ENCODE peak calls at places on chromosomes 4 and X, in seven cellular contexts. I, R, H, K, Y, M and X are unnamed samples.

GRCh38 chrX:114798902-114799301 is 215.0 kb downstream of the HTR2C start:
- DNase-seq in I (no peak), R (peak), H (no peak), K (peak), Y (no peak), M (no peak), X (peak)

GRCh38 chrX:130330706-130331105 is 9.0 kb upstream of the SLC25A14 start:
- DNase-seq in I (no peak), R (peak), H (no peak), K (no peak), Y (no peak), M (no peak), X (peak)

GRCh38 chr4:71187399-71188196 is 151.2 kb upstream of the SLC4A4 start:
- DNase-seq in I (no peak), R (peak), H (no peak), K (no peak), Y (no peak), M (no peak), X (peak)

GRCh38 chrX:131802836-131803626 is 220.1 kb upstream of the STK26 start:
- DNase-seq in I (peak), R (no peak), H (no peak), K (no peak), Y (no peak), M (no peak), X (no peak)

GRCh38 chr4:150771374-150771773 is 189.4 kb downstream of the MAB21L2 start:
- DNase-seq in I (no peak), R (no peak), H (no peak), K (no peak), Y (no peak), M (no peak), X (no peak)

GRCh38 chrX:9865804-9866471 is 79.7 kb downstream of the SHROOM2 start:
- DNase-seq in I (no peak), R (peak), H (no peak), K (no peak), Y (no peak), M (no peak), X (no peak)

GRCh38 chrX:20571611-20572010 is 304.9 kb upstream of the RPS6KA3 start:
- DNase-seq in I (no peak), R (no peak), H (no peak), K (no peak), Y (no peak), M (no peak), X (no peak)

GRCh38 chrX:130114141-130114561 is 3.9 kb upstream of the ELF4 start:
- DNase-seq in I (no peak), R (peak), H (no peak), K (no peak), Y (no peak), M (no peak), X (no peak)

GRCh38 chrX:129957241-129958099 is 25.0 kb upstream of the BCORL1 start:
- DNase-seq in I (peak), R (no peak), H (no peak), K (no peak), Y (peak), M (peak), X (peak)

GRCh38 chr4:37653601-37654000 is 32.6 kb downstream of the RELL1 start:
- DNase-seq in I (no peak), R (peak), H (no peak), K (no peak), Y (no peak), M (no peak), X (no peak)

GRCh38 chrX:129516402-129516801 is 6.9 kb downstream of the SMARCA1 start:
- DNase-seq in I (no peak), R (no peak), H (no peak), K (no peak), Y (no peak), M (no peak), X (no peak)

GRCh38 chr4:82447886-82448285 is 17.5 kb downstream of the ENOPH1 start:
- DNase-seq in I (no peak), R (no peak), H (no peak), K (no peak), Y (no peak), M (no peak), X (no peak)

GRCh38 chrX:75156537-75156945 is 458 bp upstream of the ABCB7 start:
- DNase-seq in I (no peak), R (no peak), H (no peak), K (no peak), Y (no peak), M (no peak), X (peak)

GRCh38 chr4:124097447-124097846 is 615.1 kb downstream of the ANKRD50 start:
- DNase-seq in I (no peak), R (no peak), H (no peak), K (no peak), Y (no peak), M (no peak), X (peak)

GRCh38 chrX:72127332-72127731 is 4.4 kb downstream of the RTL5 start:
- DNase-seq in I (no peak), R (no peak), H (no peak), K (no peak), Y (no peak), M (no peak), X (no peak)

GRCh38 chr4:6901669-6902317 is 7.8 kb upstream of the TBC1D14 start:
- DNase-seq in I (no peak), R (no peak), H (no peak), K (no peak), Y (peak), M (peak), X (no peak)

GRCh38 chr4:97998203-97998602 is 145.1 kb downstream of the STPG2 start:
- DNase-seq in I (no peak), R (peak), H (no peak), K (no peak), Y (no peak), M (no peak), X (no peak)

GRCh38 chr4:185142563-185142910 is 529 bp upstream of the SLC25A4 start:
- DNase-seq in I (no peak), R (no peak), H (no peak), K (no peak), Y (no peak), M (no peak), X (no peak)

GRCh38 chrX:24603191-24603590 is 44.0 kb downstream of the PCYT1B start:
- DNase-seq in I (no peak), R (no peak), H (no peak), K (no peak), Y (no peak), M (no peak), X (no peak)

GRCh38 chr4:107736924-107737448 is 17.0 kb upstream of the PAPSS1 start:
- DNase-seq in I (no peak), R (peak), H (no peak), K (no peak), Y (no peak), M (no peak), X (peak)

GRCh38 chr4:55175779-55176231 is 50.4 kb upstream of the KDR start:
- DNase-seq in I (no peak), R (peak), H (no peak), K (peak), Y (no peak), M (no peak), X (peak)

GRCh38 chr4:136900706-136901105 is 631.6 kb downstream of the PCDH18 start:
- DNase-seq in I (no peak), R (no peak), H (no peak), K (no peak), Y (no peak), M (no peak), X (no peak)

GRCh38 chrX:131704136-131704695 is 160.3 kb downstream of the OR13H1 start:
- DNase-seq in I (peak), R (no peak), H (peak), K (no peak), Y (peak), M (no peak), X (peak)

GRCh38 chrX:115322375-115322774 is 32.9 kb downstream of the LUZP4 start:
- DNase-seq in I (no peak), R (no peak), H (no peak), K (no peak), Y (no peak), M (no peak), X (no peak)

GRCh38 chr4:21413807-21414370 is 534.7 kb downstream of the KCNIP4 start:
- DNase-seq in I (no peak), R (no peak), H (no peak), K (no peak), Y (no peak), M (no peak), X (no peak)
- H3K4me3 ChIP-seq in I (no peak), R (no peak), H (no peak), K (no peak), Y (no peak), M (no peak), X (no peak)

DNA sequence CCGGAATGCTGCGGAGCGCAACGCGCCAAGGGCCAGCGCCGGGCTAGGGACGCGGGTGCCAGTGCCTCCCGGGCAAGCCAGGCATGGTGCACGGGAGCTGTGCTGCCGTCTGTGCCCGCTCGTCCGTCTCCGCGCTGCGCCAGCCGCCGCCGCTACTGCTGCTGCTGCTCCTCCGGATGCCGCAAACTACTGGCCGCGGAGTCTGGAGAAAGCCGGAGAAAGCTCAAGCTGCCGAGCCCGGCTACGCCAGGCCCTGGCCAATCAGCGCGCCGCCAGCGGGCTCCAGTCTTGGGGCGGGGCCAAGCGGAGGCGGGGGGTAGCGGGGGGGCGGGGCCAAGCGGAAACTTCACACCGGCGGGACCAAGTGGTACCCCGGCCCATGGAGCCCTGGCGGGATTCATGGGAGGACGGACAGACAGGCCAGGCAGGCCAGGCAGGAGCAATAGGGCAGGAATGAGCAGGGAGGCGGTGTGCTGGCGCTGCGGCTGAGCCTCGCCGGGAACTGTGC is at the start of gene PCDH19:
- DNase-seq in I (no peak), R (peak), H (no peak), K (no peak), Y (peak), M (peak), X (peak)
- H3K4me3 ChIP-seq in I (peak), R (peak), H (peak), K (peak), Y (peak), M (peak), X (peak)

DNA sequence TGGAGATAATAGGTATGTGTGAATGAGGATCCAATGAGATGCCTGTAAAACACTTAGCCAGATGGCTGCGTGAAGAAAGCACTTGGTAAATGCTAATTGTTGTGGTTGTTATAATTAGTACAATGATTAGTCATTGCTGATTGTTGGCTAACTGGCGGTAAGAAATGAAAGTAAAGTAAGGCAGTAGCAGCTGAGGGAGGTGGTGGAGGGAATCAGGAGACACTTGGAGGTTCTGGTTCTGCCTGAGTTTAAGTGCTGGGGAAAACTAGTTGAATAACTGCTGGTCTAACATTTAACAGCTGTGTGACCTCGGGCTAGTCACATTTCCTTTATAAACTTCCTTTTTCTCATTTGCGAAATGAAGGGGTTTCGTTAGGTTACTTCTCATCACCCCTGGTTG is 30.9 kb downstream of the CD38 start:
- DNase-seq in I (no peak), R (no peak), H (no peak), K (no peak), Y (no peak), M (no peak), X (no peak)
- H3K4me3 ChIP-seq in I (no peak), R (no peak), H (peak), K (no peak), Y (no peak), M (no peak), X (no peak)

DNA sequence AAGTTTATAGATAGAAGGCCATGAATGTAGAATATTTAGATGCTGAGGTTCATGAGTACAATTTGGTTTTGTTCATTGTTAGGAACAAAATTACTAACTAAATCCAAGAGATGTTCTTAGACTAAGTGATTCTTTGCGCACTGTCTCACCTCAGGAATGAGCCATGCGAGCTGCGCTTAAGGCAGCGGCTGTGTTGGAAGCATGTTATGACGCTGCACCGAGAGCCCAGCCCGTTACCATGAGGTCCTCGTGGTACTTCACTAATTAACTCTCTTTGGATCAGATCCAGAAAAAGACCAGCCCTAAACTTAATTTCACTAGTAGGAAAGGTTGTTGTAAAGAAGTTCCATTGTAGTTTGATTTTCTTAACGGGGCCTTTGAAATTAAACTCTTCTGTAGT is 166.3 kb downstream of the RAPGEF2 start:
- DNase-seq in I (no peak), R (no peak), H (no peak), K (no peak), Y (no peak), M (no peak), X (no peak)
- H3K4me3 ChIP-seq in I (no peak), R (no peak), H (peak), K (no peak), Y (no peak), M (no peak), X (no peak)

DNA sequence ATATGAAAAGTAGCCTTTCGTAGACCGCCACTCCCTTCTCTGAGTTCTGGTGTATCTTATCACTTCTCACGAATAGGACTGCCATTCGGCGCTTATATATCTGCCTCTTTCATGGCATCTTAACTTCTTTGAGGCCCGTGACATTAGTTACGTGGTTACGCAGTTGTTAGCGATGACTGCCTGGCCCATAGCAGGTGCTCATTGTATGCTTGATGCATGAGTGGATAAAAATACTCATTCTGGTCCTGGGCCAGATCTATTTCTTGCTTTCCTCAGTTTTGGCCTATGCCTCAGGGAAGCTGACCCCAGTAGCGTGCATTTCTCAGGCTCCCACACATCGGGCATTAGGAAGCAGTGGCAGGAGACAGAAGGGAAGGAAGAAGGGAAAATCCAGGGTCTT is 60.7 kb upstream of the PITX2 start:
- DNase-seq in I (no peak), R (no peak), H (no peak), K (no peak), Y (no peak), M (no peak), X (no peak)
- H3K4me3 ChIP-seq in I (no peak), R (no peak), H (no peak), K (no peak), Y (no peak), M (no peak), X (no peak)

DNA sequence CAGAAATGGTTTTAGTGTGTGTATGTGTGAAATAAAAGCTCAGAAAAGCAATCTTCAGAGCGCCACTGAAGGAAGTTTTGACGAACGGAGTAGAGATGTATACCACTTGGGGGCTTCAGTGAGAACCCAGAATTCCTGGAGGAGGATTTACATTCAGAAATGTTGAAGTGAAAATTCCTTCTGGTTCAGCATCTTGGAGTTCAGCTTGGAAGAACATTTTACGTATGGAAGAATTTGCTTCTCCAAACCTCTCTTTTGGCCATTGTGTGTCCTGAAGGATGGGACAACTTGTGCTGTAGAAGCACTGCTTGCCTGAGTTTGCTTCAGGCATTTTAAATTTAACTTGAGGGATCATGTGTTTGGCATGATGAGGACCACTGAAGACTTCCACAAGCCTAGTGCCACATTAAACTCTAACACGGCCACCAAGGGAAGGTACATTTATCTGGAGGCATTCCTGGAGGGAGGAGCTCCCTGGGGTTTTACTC is 704 bp downstream of the SHROOM3 start:
- DNase-seq in I (no peak), R (no peak), H (no peak), K (no peak), Y (no peak), M (no peak), X (no peak)
- H3K4me3 ChIP-seq in I (no peak), R (no peak), H (peak), K (peak), Y (peak), M (peak), X (peak)

GRCh38 chrX:55907968-55908607 is 190.5 kb downstream of the RRAGB start:
- DNase-seq in I (no peak), R (peak), H (peak), K (no peak), Y (no peak), M (peak), X (peak)
- H3K4me3 ChIP-seq in I (peak), R (peak), H (peak), K (peak), Y (peak), M (peak), X (peak)

GRCh38 chrX:38102875-38103274 is 96.5 kb downstream of the SYTL5 start:
- DNase-seq in I (no peak), R (peak), H (no peak), K (no peak), Y (no peak), M (no peak), X (no peak)

GRCh38 chrX:38107028-38107427 is 100.7 kb downstream of the SYTL5 start:
- DNase-seq in I (no peak), R (no peak), H (no peak), K (no peak), Y (no peak), M (no peak), X (no peak)

GRCh38 chrX:38105216-38105725 is 98.9 kb downstream of the SYTL5 start:
- DNase-seq in I (no peak), R (no peak), H (no peak), K (no peak), Y (no peak), M (no peak), X (no peak)

GRCh38 chrX:38102240-38102639 is 95.9 kb downstream of the SYTL5 start:
- DNase-seq in I (no peak), R (no peak), H (no peak), K (no peak), Y (no peak), M (no peak), X (no peak)

GRCh38 chrX:38103857-38104812 is 97.8 kb downstream of the SYTL5 start:
- DNase-seq in I (no peak), R (no peak), H (no peak), K (no peak), Y (no peak), M (no peak), X (no peak)
- H3K4me3 ChIP-seq in I (no peak), R (no peak), H (no peak), K (no peak), Y (no peak), M (no peak), X (no peak)